ENCODE peak calls at places on chromosomes 1 and 21, in four cellular contexts. R is stimulated activated CD4-positive, alpha-beta T cell treated with anti-CD3 and anti-CD28 coated beads, Interleukin-1b, Interleukin-23, amount 100 ng/mL, for 24 hours; M is ACHN; G is NAMALWA. C is an unnamed sample.

GRCh38 chr1:168230709-168231108 is 4.9 kb downstream of the SFT2D2 start:
- DNase-seq in R (no peak), G (no peak), M (peak), C (no peak)

GRCh38 chr1:53899708-53900107 is 5.7 kb downstream of the DIO1 start:
- DNase-seq in G (no peak), R (no peak), M (no peak), C (no peak)

GRCh38 chr1:48916121-48917069 is 139.7 kb upstream of the BEND5 start:
- DNase-seq in G (peak), R (no peak), M (peak), C (peak)

GRCh38 chr1:54542120-54542961 is 5.7 kb upstream of the ACOT11 start:
- DNase-seq in M (peak), R (no peak), G (no peak), C (peak)

GRCh38 chr1:93702102-93702827 is 20.6 kb upstream of the BCAR3 start:
- DNase-seq in G (no peak), R (no peak), M (peak), C (no peak)

GRCh38 chr21:22342855-22343254 is 1344.6 kb downstream of the NCAM2 start:
- DNase-seq in M (no peak), R (no peak), G (peak), C (peak)

GRCh38 chr21:19900149-19900548 is 1098.1 kb upstream of the NCAM2 start:
- DNase-seq in M (no peak), G (no peak), R (no peak), C (no peak)

GRCh38 chr1:203743101-203743501 is 21.9 kb upstream of the LAX1 start:
- DNase-seq in R (no peak), M (no peak), G (no peak), C (no peak)

GRCh38 chr1:29271724-29272123 is 35.4 kb downstream of the PTPRU start:
- DNase-seq in G (no peak), R (no peak), M (peak), C (no peak)

GRCh38 chr1:179231923-179232322 is 2.4 kb upstream of the ABL2 start:
- DNase-seq in G (no peak), M (no peak), R (no peak), C (no peak)

GRCh38 chr1:21258331-21259134 is 31.7 kb downstream of the ECE1 start:
- DNase-seq in G (no peak), M (no peak), R (no peak), C (no peak)

GRCh38 chr1:152003846-152004442 is 10.3 kb upstream of the S100A10 start:
- DNase-seq in M (no peak), R (no peak), G (no peak), C (peak)

GRCh38 chr1:10730985-10731384 is 65.5 kb downstream of the CASZ1 start:
- DNase-seq in M (peak), R (no peak), G (no peak), C (no peak)

GRCh38 chr1:1671365-1672119 is 12.7 kb upstream of the CDK11B start:
- DNase-seq in G (no peak), M (no peak), R (no peak), C (no peak)

GRCh38 chr1:209409786-209410185 is 173.7 kb upstream of the CAMK1G start:
- DNase-seq in G (no peak), M (peak), R (no peak), C (no peak)

GRCh38 chr21:29762570-29763082 is 177.2 kb downstream of the GRIK1 start:
- DNase-seq in M (no peak), R (no peak), G (no peak), C (no peak)

C was measured in RPMI8226.